ENCODE peak calls at places on chromosomes 1 and 21, in four cellular contexts. A is GM12891, T is breast epithelium, P is prostate gland. W is an unnamed sample.

GRCh38 chr1:162035241-162035640 is 11.6 kb upstream of the OLFML2B start:
- DNase-seq in A (no peak), T (no peak), P (no peak), W (no peak)

GRCh38 chr1:53430256-53430655 is 28.9 kb upstream of the DMRTB1 start:
- DNase-seq in A (no peak), T (no peak), P (no peak), W (no peak)

GRCh38 chr1:110672001-110672752 is 2.6 kb downstream of the KCNA3 start:
- DNase-seq in A (no peak), T (no peak), P (no peak), W (peak)

GRCh38 chr1:27862671-27863551 is 9.4 kb upstream of the THEMIS2 start:
- DNase-seq in A (no peak), T (peak), P (no peak), W (no peak)

GRCh38 chr1:151311589-151312331 is 15.5 kb downstream of the PI4KB start:
- DNase-seq in A (no peak), T (peak), P (peak), W (no peak)

GRCh38 chr1:241615043-241615974 is 24.9 kb downstream of the CHML start:
- DNase-seq in A (no peak), T (no peak), P (no peak), W (no peak)

GRCh38 chr21:26148834-26149354 is 21.7 kb downstream of the APP start:
- DNase-seq in A (no peak), T (no peak), P (no peak), W (no peak)

GRCh38 chr1:170967042-170967910 is 31.9 kb downstream of the MROH9 start:
- DNase-seq in A (peak), T (no peak), P (peak), W (no peak)

GRCh38 chr21:31182231-31183129 is 144.2 kb upstream of the KRTAP19-8 start:
- DNase-seq in A (no peak), T (no peak), P (no peak), W (no peak)

GRCh38 chr21:16587141-16587570 is 857.4 kb downstream of the USP25 start:
- DNase-seq in A (no peak), T (peak), P (peak), W (no peak)

GRCh38 chr1:8202182-8202905 is 115.6 kb upstream of the SLC45A1 start:
- DNase-seq in A (no peak), T (peak), P (peak), W (no peak)

GRCh38 chr1:3103977-3104677 is 35.1 kb downstream of the PRDM16 start:
- DNase-seq in A (no peak), T (no peak), P (no peak), W (no peak)

GRCh38 chr1:86471296-86471695 is 2.6 kb downstream of the CLCA1 start:
- DNase-seq in A (no peak), T (no peak), P (no peak), W (no peak)

GRCh38 chr1:3219005-3219724 is 150.2 kb downstream of the PRDM16 start:
- DNase-seq in A (no peak), T (peak), P (peak), W (no peak)

GRCh38 chr1:93584238-93585003 is 97.2 kb downstream of the BCAR3 start:
- DNase-seq in A (no peak), T (peak), P (peak), W (no peak)

GRCh38 chr1:67484492-67484891 is 54.3 kb upstream of the SERBP1 start:
- DNase-seq in A (no peak), T (no peak), P (no peak), W (no peak)

GRCh38 chr1:8059161-8059622 is 33.1 kb upstream of the ERRFI1 start:
- DNase-seq in A (no peak), T (no peak), P (no peak), W (no peak)

GRCh38 chr1:185409763-185410528 is 92.9 kb upstream of the IVNS1ABP start:
- DNase-seq in A (no peak), T (no peak), P (no peak), W (no peak)

GRCh38 chr1:28871631-28872401 is 42.6 kb upstream of the EPB41 start:
- DNase-seq in A (no peak), T (no peak), P (no peak), W (no peak)

GRCh38 chr1:22053861-22054770 is 1.6 kb downstream of the CDC42 start:
- DNase-seq in A (no peak), T (no peak), P (no peak), W (no peak)

GRCh38 chr1:68016364-68016763 is 34.1 kb downstream of the DIRAS3 start:
- DNase-seq in A (no peak), T (no peak), P (no peak), W (no peak)

GRCh38 chr1:166999090-166999489 is 10.0 kb downstream of the MAEL start:
- DNase-seq in A (no peak), T (no peak), P (no peak), W (no peak)

GRCh38 chr1:161706483-161707347 is at the start of gene FCRLA:
- DNase-seq in A (no peak), T (no peak), P (no peak), W (peak)

GRCh38 chr1:116167625-116168276 is 56.6 kb downstream of the MAB21L3 start:
- DNase-seq in A (no peak), T (no peak), P (no peak), W (no peak)

GRCh38 chr1:116166655-116167054 is 55.5 kb downstream of the MAB21L3 start:
- DNase-seq in A (no peak), T (no peak), P (no peak), W (no peak)

GRCh38 chr1:116169898-116170297 is 58.7 kb downstream of the MAB21L3 start:
- DNase-seq in A (no peak), T (no peak), P (no peak), W (no peak)

GRCh38 chr1:116166011-116166571 is 54.9 kb downstream of the MAB21L3 start:
- DNase-seq in A (no peak), T (no peak), P (no peak), W (no peak)

DNA sequence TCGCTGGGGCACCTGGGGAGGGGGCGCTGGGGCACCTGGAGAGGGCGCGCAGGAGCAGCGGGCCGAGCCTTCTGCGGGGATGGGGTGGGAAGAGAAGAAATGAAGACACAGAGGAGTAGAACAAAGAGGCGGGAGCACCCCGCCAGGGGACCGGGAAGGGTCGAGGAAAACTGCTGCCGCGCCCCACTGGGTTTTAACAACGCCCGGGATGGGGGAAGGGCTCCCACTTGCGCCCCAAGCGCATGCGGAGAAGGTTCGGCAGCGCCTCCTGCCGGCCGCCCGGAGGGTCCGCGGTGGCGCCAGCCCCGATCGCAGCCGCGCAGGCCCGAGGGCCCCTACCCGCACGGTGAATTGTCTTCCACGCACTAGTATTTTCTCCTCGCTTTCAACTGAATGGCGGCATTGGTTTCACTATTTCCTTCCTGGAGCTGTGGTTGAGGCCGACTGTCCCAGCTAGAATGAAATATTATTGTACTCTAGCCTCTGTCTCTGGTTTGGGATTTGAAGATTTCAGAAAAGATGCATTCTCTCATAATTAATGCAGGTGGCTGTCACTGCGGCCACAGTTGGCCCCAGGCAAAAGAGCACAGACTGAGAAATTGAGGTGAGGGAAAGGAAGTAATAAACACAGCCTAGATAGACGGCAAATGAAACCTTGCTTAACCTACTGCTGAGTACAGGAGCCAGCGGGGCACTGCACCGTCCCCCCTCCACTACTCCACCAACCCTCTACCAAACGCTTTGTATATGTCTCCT is 57.3 kb downstream of the MAB21L3 start:
- DNase-seq in A (peak), T (peak), P (peak), W (peak)
- TF ChIP-seq POLR2AphosphoS5 in A (no peak), T (peak), P (peak), W (no peak)

GRCh38 chr1:91036894-91037829 is 15.3 kb upstream of the ZNF644 start:
- DNase-seq in A (no peak), T (no peak), P (no peak), W (no peak)

DNA sequence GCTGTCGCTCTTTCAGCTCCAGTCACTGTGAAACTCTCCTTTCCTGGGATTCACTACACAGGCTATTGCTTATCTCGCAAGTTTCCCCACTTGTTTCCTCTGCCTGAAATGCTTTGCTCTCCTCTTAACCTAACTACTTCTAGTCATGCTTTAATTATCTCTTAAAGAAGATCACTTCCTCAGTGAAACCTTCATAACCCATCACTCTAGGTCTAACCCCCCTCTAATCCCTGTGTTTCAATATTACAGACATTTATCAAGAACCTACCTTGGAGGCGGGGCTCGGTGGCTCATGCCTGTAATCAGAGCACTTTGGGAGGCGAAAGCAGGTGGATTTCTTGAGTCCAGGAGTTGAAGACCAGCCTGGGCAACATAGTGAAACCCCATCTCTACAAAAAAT is 16.7 kb upstream of the ZNF644 start:
- DNase-seq in A (no peak), T (no peak), P (no peak), W (no peak)
- TF ChIP-seq POLR2A in A (no peak), T (no peak), P (no peak), W (no peak)

GRCh38 chr1:159889202-159889601 is 10.8 kb downstream of the CFAP45 start:
- DNase-seq in A (no peak), T (no peak), P (no peak), W (no peak)

GRCh38 chr1:159889821-159890252 is 10.1 kb downstream of the CFAP45 start:
- DNase-seq in A (peak), T (no peak), P (no peak), W (peak)

GRCh38 chr1:159892944-159893343 is 7.0 kb downstream of the CFAP45 start:
- DNase-seq in A (no peak), T (no peak), P (no peak), W (no peak)

GRCh38 chr1:159896086-159896930 is 3.7 kb downstream of the CFAP45 start:
- DNase-seq in A (no peak), T (no peak), P (no peak), W (no peak)

DNA sequence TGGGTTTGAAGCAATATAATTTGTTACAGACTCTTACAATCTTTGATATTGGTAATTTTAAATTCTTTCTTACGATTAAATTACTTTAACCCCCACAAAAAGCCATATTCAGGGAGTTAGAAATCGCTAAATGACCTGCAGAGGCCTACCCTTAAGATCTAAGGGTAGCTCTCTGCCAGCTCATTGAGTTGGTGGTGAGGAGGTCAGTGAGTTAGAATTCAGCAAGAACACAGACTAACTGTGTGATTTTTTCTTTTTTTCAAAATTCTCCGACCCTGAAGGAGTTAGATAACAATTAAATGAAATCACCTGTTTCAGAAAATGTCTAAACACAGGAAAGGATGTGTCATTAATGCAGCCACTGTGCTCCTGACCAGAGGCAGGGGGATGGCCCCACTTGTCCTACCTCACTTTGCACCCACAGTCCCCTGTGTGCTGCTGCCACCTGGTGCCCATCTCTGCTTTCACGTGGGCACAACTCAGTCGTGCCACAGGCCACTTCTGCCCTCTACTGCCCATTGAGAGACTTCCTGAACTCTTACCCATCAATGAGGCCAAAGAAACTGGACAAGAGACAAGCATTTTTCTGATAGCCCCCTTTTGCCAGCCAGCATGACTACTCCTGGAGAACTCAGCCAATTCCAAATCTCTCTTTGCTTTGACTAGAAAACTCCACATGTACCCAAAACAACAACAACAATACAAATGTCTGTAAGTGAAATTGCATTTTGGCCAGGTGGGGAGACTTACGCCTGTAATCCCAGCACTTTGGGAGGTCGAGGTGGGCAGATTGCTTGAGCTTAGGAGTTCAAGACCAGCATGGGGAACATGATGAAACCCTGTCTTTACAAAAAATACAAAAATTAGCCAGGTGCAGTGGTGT is 8.4 kb downstream of the CFAP45 start:
- DNase-seq in A (peak), T (peak), P (peak), W (no peak)
- TF ChIP-seq POLR2AphosphoS5 in A (no peak), T (peak), P (peak), W (no peak)

DNA sequence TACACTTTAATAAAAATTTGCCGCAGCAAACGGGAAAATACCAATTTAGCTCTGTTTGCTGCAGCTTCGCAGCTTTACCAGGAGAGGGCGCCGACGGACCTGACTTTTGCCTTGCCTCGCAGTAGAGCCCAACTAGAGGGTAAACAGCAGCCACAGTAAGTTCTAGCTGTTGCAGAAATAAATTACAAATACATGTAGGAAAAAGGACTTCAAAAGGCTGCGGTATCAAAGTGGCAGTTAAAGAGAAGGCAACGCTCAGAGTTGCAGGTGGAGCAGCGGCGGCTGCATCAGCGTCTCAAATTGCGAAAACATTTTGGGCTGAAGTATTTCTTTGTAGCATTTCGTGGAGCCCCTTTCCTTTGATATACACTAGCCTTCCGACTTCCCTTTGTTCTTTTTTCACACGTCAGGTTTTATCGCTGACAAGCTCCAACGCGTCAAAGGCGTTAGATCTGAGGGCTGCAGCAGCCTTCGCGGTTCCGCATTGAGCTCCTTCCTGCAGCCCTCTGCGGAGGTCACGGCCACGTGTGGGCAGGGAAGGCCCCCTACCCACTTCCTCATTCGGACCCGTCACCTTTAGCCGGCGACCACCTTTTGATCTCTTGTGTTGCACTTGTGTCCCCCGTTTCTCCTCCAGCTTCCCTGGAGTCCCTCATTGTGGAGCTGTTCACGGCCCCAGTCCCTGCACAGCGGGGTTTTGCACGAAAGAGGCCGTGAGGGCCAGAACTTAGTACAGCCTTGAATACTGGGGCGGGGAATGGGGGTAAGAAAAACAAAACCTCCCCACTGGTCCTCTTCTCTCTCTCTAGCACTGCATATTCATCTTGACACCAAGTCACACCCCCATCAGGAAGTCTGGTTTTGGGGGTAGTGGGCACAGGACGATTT is 72.8 kb downstream of the S1PR1 start:
- DNase-seq in A (no peak), T (no peak), P (peak), W (no peak)
- TF ChIP-seq POLR2A in A (no peak), T (no peak), P (no peak), W (peak)